ENCODE peak calls at places on chromosomes 3 and 15, in ten cellular contexts. One of them, this sample, is unnamed.
A peak's percentile ranks its signal among the peaks of the same experiment; 100 is the strongest.

GRCh38 chr15:91032919-91033803 is 10.8 kb upstream of the VPS33B start:
- DNase-seq in breast epithelium: peak; percentile 25
- DNase-seq in kidney epithelial cell: no peak
- DNase-seq in fibroblast of mammary gland: no peak
- DNase-seq in ovary: no peak
- DNase-seq in fibroblast of lung: no peak
- DNase-seq in OCI-LY7: peak; percentile 55
- DNase-seq in neural progenitor cell: peak; percentile 81
- DNase-seq in esophagus muscularis mucosa: no peak
- DNase-seq in adrenal gland: peak; percentile 77
- DNase-seq in this sample: no peak

GRCh38 chr3:52404391-52404790 is 40.5 kb downstream of the SEMA3G start:
- DNase-seq in esophagus muscularis mucosa: no peak
- DNase-seq in fibroblast of mammary gland: no peak
- DNase-seq in neural progenitor cell: no peak
- DNase-seq in OCI-LY7: no peak
- DNase-seq in kidney epithelial cell: no peak
- DNase-seq in adrenal gland: no peak
- DNase-seq in ovary: no peak
- DNase-seq in breast epithelium: no peak
- DNase-seq in fibroblast of lung: no peak
- DNase-seq in this sample: no peak

GRCh38 chr15:37101634-37102314 is 1.4 kb upstream of the MEIS2 start:
- DNase-seq in ovary: peak; percentile 79
- DNase-seq in fibroblast of mammary gland: peak; percentile 74
- DNase-seq in fibroblast of lung: peak; percentile 74
- DNase-seq in adrenal gland: peak; percentile 87
- DNase-seq in esophagus muscularis mucosa: no peak
- DNase-seq in OCI-LY7: peak; percentile 81
- DNase-seq in neural progenitor cell: peak; percentile 92
- DNase-seq in breast epithelium: peak; percentile 59
- DNase-seq in kidney epithelial cell: no peak
- DNase-seq in this sample: no peak

GRCh38 chr15:65409284-65409631 is 13.5 kb downstream of the IGDCC4 start:
- DNase-seq in esophagus muscularis mucosa: no peak
- DNase-seq in breast epithelium: no peak
- DNase-seq in fibroblast of lung: peak; percentile 96
- DNase-seq in fibroblast of mammary gland: peak; percentile 100
- DNase-seq in OCI-LY7: peak; percentile 47
- DNase-seq in neural progenitor cell: no peak
- DNase-seq in ovary: no peak
- DNase-seq in adrenal gland: no peak
- DNase-seq in kidney epithelial cell: peak; percentile 99
- DNase-seq in this sample: peak; percentile 89

GRCh38 chr3:157872902-157873301 is 233.3 kb downstream of the SHOX2 start:
- DNase-seq in kidney epithelial cell: no peak
- DNase-seq in OCI-LY7: no peak
- DNase-seq in esophagus muscularis mucosa: no peak
- DNase-seq in breast epithelium: no peak
- DNase-seq in ovary: no peak
- DNase-seq in fibroblast of mammary gland: no peak
- DNase-seq in neural progenitor cell: no peak
- DNase-seq in fibroblast of lung: no peak
- DNase-seq in adrenal gland: peak; percentile 12
- DNase-seq in this sample: no peak

GRCh38 chr3:111615880-111616279 is 20.7 kb upstream of the ZBED2 start:
- DNase-seq in fibroblast of mammary gland: no peak
- DNase-seq in breast epithelium: no peak
- DNase-seq in adrenal gland: no peak
- DNase-seq in neural progenitor cell: no peak
- DNase-seq in fibroblast of lung: no peak
- DNase-seq in ovary: no peak
- DNase-seq in kidney epithelial cell: no peak
- DNase-seq in esophagus muscularis mucosa: no peak
- DNase-seq in OCI-LY7: no peak
- DNase-seq in this sample: no peak

GRCh38 chr15:39553947-39554731 is 26.7 kb upstream of the THBS1 start:
- DNase-seq in kidney epithelial cell: no peak
- DNase-seq in esophagus muscularis mucosa: no peak
- DNase-seq in neural progenitor cell: no peak
- DNase-seq in adrenal gland: no peak
- DNase-seq in ovary: no peak
- DNase-seq in fibroblast of lung: no peak
- DNase-seq in fibroblast of mammary gland: no peak
- DNase-seq in OCI-LY7: no peak
- DNase-seq in breast epithelium: no peak
- DNase-seq in this sample: no peak

GRCh38 chr3:196111939-196112386 is 30.1 kb upstream of the TFRC start:
- DNase-seq in fibroblast of lung: no peak
- DNase-seq in esophagus muscularis mucosa: no peak
- DNase-seq in adrenal gland: no peak
- DNase-seq in OCI-LY7: no peak
- DNase-seq in kidney epithelial cell: no peak
- DNase-seq in ovary: no peak
- DNase-seq in neural progenitor cell: no peak
- DNase-seq in breast epithelium: no peak
- DNase-seq in fibroblast of mammary gland: no peak
- DNase-seq in this sample: no peak

GRCh38 chr15:101438482-101439284 is 50.8 kb downstream of the PCSK6 start:
- DNase-seq in fibroblast of lung: no peak
- DNase-seq in ovary: peak; percentile 71
- DNase-seq in OCI-LY7: no peak
- DNase-seq in esophagus muscularis mucosa: no peak
- DNase-seq in adrenal gland: peak; percentile 40
- DNase-seq in fibroblast of mammary gland: no peak
- DNase-seq in breast epithelium: no peak
- DNase-seq in neural progenitor cell: no peak
- DNase-seq in kidney epithelial cell: no peak
- DNase-seq in this sample: no peak

GRCh38 chr15:59699810-59700431 is 10.8 kb upstream of the BNIP2 start:
- DNase-seq in OCI-LY7: no peak
- DNase-seq in fibroblast of mammary gland: peak; percentile 41
- DNase-seq in esophagus muscularis mucosa: no peak
- DNase-seq in kidney epithelial cell: no peak
- DNase-seq in adrenal gland: no peak
- DNase-seq in breast epithelium: no peak
- DNase-seq in ovary: no peak
- DNase-seq in fibroblast of lung: no peak
- DNase-seq in neural progenitor cell: no peak
- DNase-seq in this sample: no peak

GRCh38 chr15:19987389-19988048 is 554.1 kb downstream of the GOLGA6L6 start:
- DNase-seq in kidney epithelial cell: no peak
- DNase-seq in ovary: no peak
- DNase-seq in adrenal gland: no peak
- DNase-seq in neural progenitor cell: no peak
- DNase-seq in fibroblast of lung: no peak
- DNase-seq in fibroblast of mammary gland: no peak
- DNase-seq in OCI-LY7: peak; percentile 1
- DNase-seq in breast epithelium: no peak
- DNase-seq in esophagus muscularis mucosa: no peak
- DNase-seq in this sample: no peak

GRCh38 chr15:80179025-80179759 is 26.4 kb downstream of the FAH start:
- DNase-seq in neural progenitor cell: no peak
- DNase-seq in esophagus muscularis mucosa: no peak
- DNase-seq in ovary: no peak
- DNase-seq in fibroblast of lung: peak; percentile 98
- DNase-seq in OCI-LY7: no peak
- DNase-seq in kidney epithelial cell: peak; percentile 88
- DNase-seq in fibroblast of mammary gland: peak; percentile 97
- DNase-seq in breast epithelium: no peak
- DNase-seq in adrenal gland: peak; percentile 65
- DNase-seq in this sample: peak; percentile 59

GRCh38 chr3:179181021-179181472 is 32.9 kb downstream of the PIK3CA start:
- DNase-seq in neural progenitor cell: no peak
- DNase-seq in ovary: no peak
- DNase-seq in breast epithelium: no peak
- DNase-seq in fibroblast of lung: peak; percentile 85
- DNase-seq in esophagus muscularis mucosa: no peak
- DNase-seq in fibroblast of mammary gland: peak; percentile 87
- DNase-seq in adrenal gland: no peak
- DNase-seq in OCI-LY7: no peak
- DNase-seq in kidney epithelial cell: no peak
- DNase-seq in this sample: no peak

GRCh38 chr3:42019144-42019952 is 57.4 kb upstream of the ULK4 start:
- DNase-seq in neural progenitor cell: no peak
- DNase-seq in fibroblast of lung: no peak
- DNase-seq in fibroblast of mammary gland: no peak
- DNase-seq in OCI-LY7: no peak
- DNase-seq in breast epithelium: no peak
- DNase-seq in ovary: peak; percentile 33
- DNase-seq in adrenal gland: peak; percentile 76
- DNase-seq in esophagus muscularis mucosa: no peak
- DNase-seq in kidney epithelial cell: no peak
- DNase-seq in this sample: no peak

GRCh38 chr15:28125673-28126651 is 26.8 kb upstream of the OCA2 start:
- DNase-seq in ovary: no peak
- DNase-seq in fibroblast of mammary gland: peak; percentile 68
- DNase-seq in neural progenitor cell: peak; percentile 78
- DNase-seq in adrenal gland: peak; percentile 25
- DNase-seq in fibroblast of lung: peak; percentile 73
- DNase-seq in breast epithelium: no peak
- DNase-seq in esophagus muscularis mucosa: no peak
- DNase-seq in kidney epithelial cell: no peak
- DNase-seq in OCI-LY7: peak; percentile 65
- DNase-seq in this sample: no peak

GRCh38 chr3:89847955-89848354 is 740.5 kb downstream of the EPHA3 start:
- DNase-seq in fibroblast of lung: peak; percentile 59
- DNase-seq in neural progenitor cell: no peak
- DNase-seq in fibroblast of mammary gland: no peak
- DNase-seq in breast epithelium: no peak
- DNase-seq in adrenal gland: no peak
- DNase-seq in ovary: no peak
- DNase-seq in OCI-LY7: no peak
- DNase-seq in esophagus muscularis mucosa: no peak
- DNase-seq in kidney epithelial cell: no peak
- DNase-seq in this sample: no peak

GRCh38 chr3:89851974-89852621 is 744.7 kb downstream of the EPHA3 start:
- DNase-seq in esophagus muscularis mucosa: no peak
- DNase-seq in neural progenitor cell: peak; percentile 86
- DNase-seq in adrenal gland: no peak
- DNase-seq in kidney epithelial cell: no peak
- DNase-seq in fibroblast of lung: peak; percentile 72
- DNase-seq in OCI-LY7: peak; percentile 2
- DNase-seq in ovary: no peak
- DNase-seq in fibroblast of mammary gland: peak; percentile 1
- DNase-seq in breast epithelium: no peak
- DNase-seq in this sample: no peak
- TF ChIP-seq CTCF in esophagus muscularis mucosa: no peak
- TF ChIP-seq CTCF in neural progenitor cell: peak; percentile 94
- TF ChIP-seq CTCF in adrenal gland: no peak
- TF ChIP-seq CTCF in kidney epithelial cell: peak; percentile 80
- TF ChIP-seq CTCF in fibroblast of lung: peak; percentile 67
- TF ChIP-seq CTCF in OCI-LY7: peak; percentile 65
- TF ChIP-seq CTCF in ovary: no peak
- TF ChIP-seq CTCF in fibroblast of mammary gland: peak; percentile 17
- TF ChIP-seq CTCF in breast epithelium: no peak
- TF ChIP-seq CTCF in this sample: no peak

DNA sequence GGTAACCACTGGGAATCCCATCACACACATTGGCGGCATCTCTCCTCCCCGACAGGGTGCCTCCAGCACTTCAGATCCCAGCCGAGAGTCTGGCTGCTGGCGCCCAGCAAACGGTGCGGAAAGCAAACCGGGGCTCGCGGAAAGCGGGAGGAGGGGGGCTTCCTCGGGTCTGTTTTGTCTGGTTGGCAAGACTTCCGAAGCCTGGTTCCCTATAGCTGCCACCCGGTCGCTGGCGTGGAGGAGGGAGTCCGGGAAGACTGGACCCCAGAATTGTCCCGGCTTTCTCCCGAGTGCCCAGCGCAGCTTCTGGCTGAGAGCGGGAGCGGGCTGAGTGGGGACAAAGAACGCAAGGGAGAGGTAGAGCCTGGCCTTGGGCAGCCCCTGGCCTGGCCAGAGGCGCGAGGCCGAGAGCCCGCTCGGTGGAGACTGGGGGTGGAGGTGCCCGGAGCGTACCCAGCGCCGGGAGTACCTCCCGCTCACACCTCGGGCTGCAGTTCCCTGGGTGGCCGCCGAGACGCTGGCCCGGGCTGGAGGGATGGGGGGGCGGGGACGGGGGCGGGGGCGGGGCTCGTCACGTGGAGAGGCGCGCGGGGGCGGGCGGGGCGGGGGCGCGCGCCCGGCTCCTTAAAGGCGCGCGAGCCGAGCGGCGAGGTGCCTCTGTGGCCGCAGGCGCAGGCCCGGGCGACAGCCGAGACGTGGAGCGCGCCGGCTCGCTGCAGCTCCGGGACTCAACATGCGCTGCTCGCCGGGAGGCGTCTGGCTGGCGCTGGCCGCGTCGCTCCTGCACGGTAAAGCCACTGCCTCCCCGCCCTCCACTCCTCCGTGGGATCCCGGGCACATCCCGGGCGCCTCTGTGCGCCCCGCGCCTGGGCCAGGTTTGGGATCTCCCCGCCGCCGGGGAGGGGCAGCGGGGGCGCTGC is at the start of gene CHRNA7:
- DNase-seq in kidney epithelial cell: no peak
- DNase-seq in neural progenitor cell: peak; percentile 95
- DNase-seq in fibroblast of lung: peak; percentile 12
- DNase-seq in fibroblast of mammary gland: peak; percentile 10
- DNase-seq in ovary: peak; percentile 30
- DNase-seq in adrenal gland: peak; percentile 20
- DNase-seq in esophagus muscularis mucosa: no peak
- DNase-seq in OCI-LY7: peak; percentile 19
- DNase-seq in breast epithelium: peak; percentile 22
- DNase-seq in this sample: no peak
- H3K4me3 ChIP-seq in kidney epithelial cell: peak within 1 kb of the TSS; percentile 47
- H3K4me3 ChIP-seq in neural progenitor cell: peak within 1 kb of the TSS; percentile 58
- H3K4me3 ChIP-seq in fibroblast of lung: peak within 1 kb of the TSS; percentile 23
- H3K4me3 ChIP-seq in fibroblast of mammary gland: no peak within 1 kb of the TSS
- H3K4me3 ChIP-seq in ovary: peak within 1 kb of the TSS; percentile 60
- H3K4me3 ChIP-seq in adrenal gland: no peak within 1 kb of the TSS
- H3K4me3 ChIP-seq in esophagus muscularis mucosa: peak within 1 kb of the TSS; percentile 61
- H3K4me3 ChIP-seq in OCI-LY7: no peak within 1 kb of the TSS
- H3K4me3 ChIP-seq in breast epithelium: peak within 1 kb of the TSS; percentile 61
- H3K4me3 ChIP-seq in this sample: peak within 1 kb of the TSS; percentile 52

GRCh38 chr15:68595761-68596160 is 17.0 kb downstream of the CORO2B start:
- DNase-seq in adrenal gland: no peak
- DNase-seq in kidney epithelial cell: no peak
- DNase-seq in esophagus muscularis mucosa: no peak
- DNase-seq in fibroblast of mammary gland: no peak
- DNase-seq in breast epithelium: no peak
- DNase-seq in fibroblast of lung: no peak
- DNase-seq in OCI-LY7: no peak
- DNase-seq in neural progenitor cell: no peak
- DNase-seq in ovary: no peak
- DNase-seq in this sample: no peak
- TF ChIP-seq CTCF in adrenal gland: no peak
- TF ChIP-seq CTCF in kidney epithelial cell: no peak
- TF ChIP-seq CTCF in esophagus muscularis mucosa: no peak
- TF ChIP-seq CTCF in fibroblast of mammary gland: no peak
- TF ChIP-seq CTCF in breast epithelium: no peak
- TF ChIP-seq CTCF in fibroblast of lung: no peak
- TF ChIP-seq CTCF in OCI-LY7: no peak
- TF ChIP-seq CTCF in neural progenitor cell: no peak
- TF ChIP-seq CTCF in ovary: no peak
- TF ChIP-seq CTCF in this sample: no peak

DNA sequence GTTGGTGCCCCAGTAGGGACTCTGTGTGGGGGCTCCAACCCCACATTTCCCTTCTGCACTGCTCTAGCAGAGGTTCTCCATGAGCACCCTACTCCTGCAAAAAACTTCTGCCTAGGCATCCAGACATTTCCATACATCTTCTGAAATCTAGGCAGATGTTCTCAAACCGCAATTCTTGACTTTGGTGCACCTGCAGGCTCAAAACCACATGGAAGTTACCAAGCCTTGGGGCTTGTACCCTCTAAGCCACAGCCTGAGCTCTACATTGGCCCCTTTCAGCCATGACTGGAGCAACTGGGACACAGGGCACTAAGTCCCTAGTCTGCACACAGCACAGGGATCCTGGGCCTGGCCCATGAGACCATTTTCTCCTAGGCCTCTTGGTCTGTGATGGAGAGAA is 66.5 kb upstream of the VGLL3 start:
- DNase-seq in fibroblast of mammary gland: no peak
- DNase-seq in adrenal gland: no peak
- DNase-seq in esophagus muscularis mucosa: no peak
- DNase-seq in fibroblast of lung: no peak
- DNase-seq in OCI-LY7: no peak
- DNase-seq in ovary: no peak
- DNase-seq in breast epithelium: no peak
- DNase-seq in kidney epithelial cell: no peak
- DNase-seq in neural progenitor cell: no peak
- DNase-seq in this sample: no peak
- H3K4me3 ChIP-seq in fibroblast of mammary gland: no peak overlapping the region
- H3K4me3 ChIP-seq in adrenal gland: no peak overlapping the region
- H3K4me3 ChIP-seq in esophagus muscularis mucosa: no peak overlapping the region
- H3K4me3 ChIP-seq in fibroblast of lung: no peak overlapping the region
- H3K4me3 ChIP-seq in OCI-LY7: no peak overlapping the region
- H3K4me3 ChIP-seq in ovary: no peak overlapping the region
- H3K4me3 ChIP-seq in breast epithelium: no peak overlapping the region
- H3K4me3 ChIP-seq in kidney epithelial cell: no peak overlapping the region
- H3K4me3 ChIP-seq in neural progenitor cell: no peak overlapping the region
- H3K4me3 ChIP-seq in this sample: no peak overlapping the region

This sample was measured in AG04449.